ENCODE peak calls at places on chromosomes 3 and 15, in five cellular contexts. X, B, O, K and I are unnamed samples.

GRCh38 chr3:153901152-153901551 is 220.0 kb upstream of the ARHGEF26 start:
- DNase-seq in X (no peak), B (no peak), O (no peak), K (no peak), I (no peak)

GRCh38 chr15:66251790-66252355 is 1.7 kb downstream of the MEGF11 start:
- DNase-seq in X (no peak), B (no peak), O (no peak), K (no peak), I (no peak)

GRCh38 chr3:68072062-68072461 is 417.6 kb upstream of the SUCLG2 start:
- DNase-seq in X (no peak), B (no peak), O (no peak), K (no peak), I (no peak)

GRCh38 chr3:144921710-144922109 is 950.1 kb downstream of the DIPK2A start:
- DNase-seq in X (no peak), B (no peak), O (no peak), K (no peak), I (no peak)

GRCh38 chr3:73542127-73542526 is 82.6 kb downstream of the PDZRN3 start:
- DNase-seq in X (no peak), B (no peak), O (no peak), K (no peak), I (no peak)

GRCh38 chr3:186458306-186459107 is 85.7 kb downstream of the CRYGS start:
- DNase-seq in X (no peak), B (no peak), O (no peak), K (no peak), I (no peak)

GRCh38 chr3:101127991-101128390 is 134.8 kb upstream of the ABI3BP start:
- DNase-seq in X (no peak), B (no peak), O (no peak), K (no peak), I (no peak)

GRCh38 chr15:56492786-56493555 is 28.0 kb upstream of the MNS1 start:
- DNase-seq in X (no peak), B (no peak), O (no peak), K (no peak), I (no peak)

GRCh38 chr3:10192953-10193691 is 28.4 kb downstream of the IRAK2 start:
- DNase-seq in X (peak), B (peak), O (no peak), K (no peak), I (peak)

GRCh38 chr3:29176501-29176900 is 104.4 kb upstream of the RBMS3 start:
- DNase-seq in X (no peak), B (peak), O (no peak), K (no peak), I (no peak)

GRCh38 chr3:52063026-52063723 is 6.8 kb upstream of the DUSP7 start:
- DNase-seq in X (no peak), B (no peak), O (no peak), K (no peak), I (no peak)
- TF ChIP-seq CTCF in X (no peak), B (no peak), O (no peak), K (no peak), I (no peak)

DNA sequence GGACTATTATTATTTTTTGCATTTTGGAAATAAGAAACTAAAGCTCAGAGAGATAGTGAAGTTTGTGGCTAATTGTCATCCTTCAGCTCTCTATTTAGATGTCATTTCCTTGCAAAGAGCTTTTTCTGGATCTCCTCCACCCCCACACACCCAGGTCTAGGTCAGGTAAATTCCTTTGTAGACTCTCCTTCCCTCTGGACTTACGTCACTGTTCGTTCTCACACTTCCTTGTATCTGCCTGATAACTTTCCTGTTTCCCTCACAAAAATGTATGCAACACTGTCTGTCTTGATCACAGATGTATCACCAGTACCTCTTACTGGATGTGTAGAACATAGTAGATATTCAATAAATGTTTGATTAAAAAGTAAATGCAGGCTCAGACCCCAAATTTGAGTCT is 6.1 kb upstream of the MB21D2 start:
- DNase-seq in X (no peak), B (no peak), O (no peak), K (no peak), I (no peak)
- TF ChIP-seq CTCF in X (no peak), B (no peak), O (no peak), K (no peak), I (no peak)

GRCh38 chr3:156608601-156609000 is 53.7 kb upstream of the SSR3 start:
- DNase-seq in X (no peak), B (no peak), O (no peak), K (no peak), I (no peak)
- TF ChIP-seq CTCF in X (no peak), B (no peak), O (no peak), K (no peak), I (no peak)

DNA sequence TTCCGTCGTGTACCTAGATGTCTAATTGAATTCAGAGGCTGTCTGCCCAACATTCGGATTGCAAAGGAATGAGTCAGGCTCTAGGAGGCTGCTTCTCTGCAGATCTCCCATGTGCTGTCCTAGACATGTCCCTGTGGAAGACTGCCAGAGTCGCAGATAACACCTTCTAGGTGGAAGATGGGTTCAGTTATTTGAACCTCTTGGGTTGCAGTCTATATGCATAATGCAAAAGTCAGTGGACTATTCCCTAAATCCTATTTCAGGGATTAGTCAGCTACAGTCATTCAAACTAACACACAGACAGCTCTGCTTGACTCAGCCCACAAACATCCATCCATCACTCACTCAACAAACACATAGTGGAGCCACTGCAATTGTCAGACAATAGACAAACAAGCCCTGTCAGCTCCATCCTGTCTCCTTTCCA is 300.0 kb upstream of the CTNNB1 start:
- DNase-seq in X (no peak), B (no peak), O (no peak), K (no peak), I (no peak)
- TF ChIP-seq CTCF in X (no peak), B (no peak), O (no peak), K (no peak), I (no peak)

GRCh38 chr3:173531602-173532001 is 134.1 kb downstream of the NLGN1 start:
- DNase-seq in X (no peak), B (no peak), O (no peak), K (no peak), I (no peak)

DNA sequence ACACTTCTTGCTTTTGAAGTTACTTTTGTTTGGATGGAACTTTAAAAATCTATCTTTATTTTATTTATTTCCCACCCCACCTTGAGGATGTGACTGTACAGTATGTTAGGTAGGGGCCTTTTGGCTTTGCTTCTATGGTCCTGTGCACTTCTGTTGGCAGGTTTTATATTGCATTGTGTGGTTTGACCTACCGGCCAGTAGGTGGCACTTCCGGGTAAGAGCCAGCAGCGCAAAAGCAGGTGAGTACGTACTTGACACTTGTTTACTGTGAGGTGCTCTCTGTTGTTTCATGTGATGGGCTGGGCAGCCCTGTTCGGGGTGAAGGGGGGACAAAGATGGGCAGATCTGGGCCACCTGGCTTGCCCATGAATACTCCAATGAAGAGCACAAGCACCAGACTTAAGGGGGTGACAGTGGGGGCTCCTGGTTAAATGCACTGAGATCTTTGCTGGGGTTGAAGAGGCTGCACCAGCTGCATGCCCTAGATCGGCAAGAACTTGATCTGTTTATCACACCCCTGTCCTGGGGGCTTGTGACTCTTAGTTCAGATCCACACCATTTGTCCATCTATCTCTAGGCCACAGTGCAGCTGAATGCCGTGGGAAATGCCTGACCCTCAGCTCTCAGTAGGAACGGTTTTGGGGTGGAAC is 131.6 kb downstream of the NLGN1 start:
- DNase-seq in X (no peak), B (no peak), O (peak), K (no peak), I (no peak)
- TF ChIP-seq CTCF in X (peak), B (no peak), O (no peak), K (no peak), I (peak)

GRCh38 chr3:134562055-134562454 is 76.2 kb downstream of the CEP63 start:
- DNase-seq in X (no peak), B (no peak), O (no peak), K (no peak), I (no peak)
- TF ChIP-seq CTCF in X (no peak), B (no peak), O (no peak), K (no peak), I (no peak)

DNA sequence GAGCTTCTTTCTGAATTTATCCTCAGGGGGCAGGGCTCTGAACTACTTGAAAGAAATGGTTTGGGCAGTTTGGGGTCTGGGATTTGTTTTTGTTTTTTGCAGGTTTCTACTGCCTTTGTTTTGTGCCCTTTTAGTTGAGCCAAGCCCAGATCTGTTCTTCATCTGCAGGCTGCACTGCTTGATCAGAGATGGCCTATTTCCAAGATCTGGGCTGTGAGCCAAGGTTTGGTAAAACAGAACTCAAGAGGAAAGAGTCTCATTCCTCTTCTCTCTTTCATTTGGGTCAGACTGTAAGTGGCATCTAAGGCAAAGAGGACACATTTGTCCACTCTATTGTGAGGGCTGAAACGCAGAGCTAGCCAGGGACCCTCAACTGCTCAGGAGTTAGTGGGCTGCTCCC is 104.3 kb upstream of the UBE3A start:
- DNase-seq in X (peak), B (peak), O (no peak), K (peak), I (no peak)
- TF ChIP-seq CTCF in X (no peak), B (no peak), O (no peak), K (no peak), I (no peak)